ENCODE peak calls at places on chromosomes 6 and 20, in nine cellular contexts. E, O, H, W, B, A, K, P and S are unnamed samples.

GRCh38 chr6:161152904-161153662 is 120.8 kb downstream of the AGPAT4 start:
- DNase-seq in E (peak), O (no peak), H (peak), W (no peak), B (no peak), A (no peak), K (no peak), P (peak), S (peak)

GRCh38 chr6:101605874-101606273 is 212.4 kb downstream of the GRIK2 start:
- DNase-seq in E (peak), O (no peak), H (no peak), W (no peak), B (no peak), A (no peak), K (no peak), P (no peak), S (no peak)

GRCh38 chr6:43817192-43817591 is 47.2 kb downstream of the VEGFA start:
- DNase-seq in E (peak), O (peak), H (peak), W (peak), B (no peak), A (no peak), K (no peak), P (peak), S (peak)

GRCh38 chr6:152089992-152090391 is 282.5 kb downstream of the ESR1 start:
- DNase-seq in E (peak), O (peak), H (no peak), W (no peak), B (no peak), A (no peak), K (no peak), P (no peak), S (no peak)

GRCh38 chr6:39938773-39939381 is 4.6 kb upstream of the MOCS1 start:
- DNase-seq in E (no peak), O (no peak), H (no peak), W (no peak), B (no peak), A (no peak), K (no peak), P (no peak), S (no peak)

GRCh38 chr6:95593025-95593424 is 15.7 kb downstream of the MANEA start:
- DNase-seq in E (no peak), O (no peak), H (no peak), W (no peak), B (no peak), A (no peak), K (no peak), P (no peak), S (no peak)

GRCh38 chr20:3679749-3680700 is 1.8 kb downstream of the ADAM33 start:
- DNase-seq in E (peak), O (peak), H (no peak), W (peak), B (no peak), A (no peak), K (no peak), P (no peak), S (no peak)

GRCh38 chr20:60258255-60258863 is 300.1 kb downstream of the CDH26 start:
- DNase-seq in E (no peak), O (no peak), H (no peak), W (no peak), B (no peak), A (no peak), K (no peak), P (no peak), S (no peak)

GRCh38 chr20:3101737-3102574 is 17.4 kb upstream of the AVP start:
- DNase-seq in E (no peak), O (no peak), H (no peak), W (peak), B (peak), A (no peak), K (peak), P (peak), S (no peak)

GRCh38 chr6:64270083-64270482 is 634.5 kb downstream of the PHF3 start:
- DNase-seq in E (peak), O (no peak), H (no peak), W (no peak), B (no peak), A (no peak), K (no peak), P (no peak), S (no peak)

GRCh38 chr6:142014515-142014914 is 118.2 kb upstream of the GJE1 start:
- DNase-seq in E (peak), O (peak), H (peak), W (no peak), B (no peak), A (no peak), K (no peak), P (no peak), S (no peak)

GRCh38 chr20:51985013-51985415 is 182.7 kb upstream of the SALL4 start:
- DNase-seq in E (peak), O (peak), H (peak), W (no peak), B (no peak), A (no peak), K (no peak), P (no peak), S (no peak)

DNA sequence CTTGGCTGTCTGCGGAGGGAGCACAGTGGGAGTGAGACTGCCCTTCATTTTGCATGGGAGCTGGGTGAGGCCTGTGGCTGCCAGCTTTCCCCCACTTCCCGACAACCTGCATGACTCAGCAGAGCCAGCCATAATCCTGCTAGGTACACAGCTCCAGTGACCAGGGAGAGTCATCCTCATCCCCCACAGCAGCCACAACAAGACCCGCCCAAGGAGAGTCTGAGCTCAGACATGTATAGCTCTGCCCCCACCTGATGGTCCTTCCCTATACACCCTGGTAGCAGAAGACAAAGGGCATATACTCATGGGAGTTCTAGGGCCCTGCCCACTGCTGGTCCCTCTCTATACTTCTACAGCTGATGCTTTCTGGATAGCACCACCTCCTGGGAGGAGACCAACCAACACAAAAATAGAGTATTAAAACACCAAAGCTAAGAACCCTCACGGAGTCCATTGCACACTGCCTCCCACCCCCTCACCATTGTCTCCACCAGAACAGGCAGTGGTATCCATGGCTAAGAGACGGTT is 29.3 kb upstream of the TPD52L1 start:
- DNase-seq in E (peak), O (peak), H (no peak), W (no peak), B (no peak), A (no peak), K (no peak), P (no peak), S (no peak)
- TF ChIP-seq CTCF in E (no peak), O (no peak), H (no peak), W (no peak), B (no peak), A (no peak), K (no peak), P (no peak), S (no peak)

DNA sequence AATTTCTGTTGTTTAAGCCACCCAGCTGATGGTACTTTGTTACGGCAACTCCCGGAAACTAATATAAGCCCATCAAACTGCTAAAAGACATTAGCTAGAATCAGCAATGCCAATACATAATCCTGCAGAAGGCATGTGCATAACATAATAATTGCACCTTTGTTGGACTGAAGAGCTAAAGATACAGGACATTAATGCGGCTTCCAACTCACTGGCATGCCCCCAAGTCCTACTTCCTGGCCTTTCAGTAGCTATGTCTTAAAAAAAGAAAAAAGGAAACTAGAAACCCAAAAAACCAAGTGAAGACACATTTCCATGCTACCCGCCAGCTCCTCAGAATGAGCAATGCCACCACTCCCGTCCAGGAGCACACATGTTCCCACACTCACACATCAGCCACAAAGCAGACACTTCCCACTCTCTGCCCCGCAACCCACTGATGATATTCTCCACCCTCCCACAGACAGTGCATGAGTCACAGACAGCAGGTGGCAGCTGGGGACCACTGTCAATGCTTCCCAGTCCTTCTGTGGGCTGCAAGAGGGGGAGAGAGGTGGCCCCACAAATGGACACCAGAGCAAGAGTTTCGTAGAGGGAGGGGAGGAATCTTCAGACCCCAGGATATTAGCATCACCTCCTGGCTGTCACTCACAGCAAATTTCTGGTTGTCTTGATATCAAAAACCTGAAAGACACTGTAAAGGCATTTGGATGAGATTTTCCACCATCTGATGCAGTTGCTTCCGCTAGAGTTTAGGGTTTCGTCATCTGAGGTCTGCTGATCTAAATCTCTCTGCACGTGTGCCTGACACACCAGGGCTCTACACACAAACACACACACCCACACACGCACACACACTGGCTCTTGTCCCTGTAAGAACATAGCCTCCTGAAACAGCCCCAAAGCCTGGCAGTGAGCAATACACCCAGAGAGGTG is 32.8 kb downstream of the GFOD1 start:
- DNase-seq in E (peak), O (peak), H (no peak), W (peak), B (peak), A (no peak), K (peak), P (peak), S (peak)
- TF ChIP-seq CTCF in E (no peak), O (no peak), H (no peak), W (no peak), B (peak), A (no peak), K (peak), P (no peak), S (peak)

GRCh38 chr20:49422176-49422575 is 60.3 kb downstream of the KCNB1 start:
- DNase-seq in E (no peak), O (no peak), H (no peak), W (no peak), B (no peak), A (no peak), K (no peak), P (no peak), S (no peak)

GRCh38 chr20:49418832-49419231 is 63.6 kb downstream of the KCNB1 start:
- DNase-seq in E (no peak), O (no peak), H (no peak), W (no peak), B (no peak), A (no peak), K (no peak), P (no peak), S (no peak)

GRCh38 chr20:49419785-49420184 is 62.7 kb downstream of the KCNB1 start:
- DNase-seq in E (no peak), O (no peak), H (no peak), W (no peak), B (no peak), A (no peak), K (no peak), P (no peak), S (no peak)

GRCh38 chr20:49420292-49420691 is 62.2 kb downstream of the KCNB1 start:
- DNase-seq in E (no peak), O (peak), H (no peak), W (peak), B (no peak), A (no peak), K (no peak), P (no peak), S (no peak)

DNA sequence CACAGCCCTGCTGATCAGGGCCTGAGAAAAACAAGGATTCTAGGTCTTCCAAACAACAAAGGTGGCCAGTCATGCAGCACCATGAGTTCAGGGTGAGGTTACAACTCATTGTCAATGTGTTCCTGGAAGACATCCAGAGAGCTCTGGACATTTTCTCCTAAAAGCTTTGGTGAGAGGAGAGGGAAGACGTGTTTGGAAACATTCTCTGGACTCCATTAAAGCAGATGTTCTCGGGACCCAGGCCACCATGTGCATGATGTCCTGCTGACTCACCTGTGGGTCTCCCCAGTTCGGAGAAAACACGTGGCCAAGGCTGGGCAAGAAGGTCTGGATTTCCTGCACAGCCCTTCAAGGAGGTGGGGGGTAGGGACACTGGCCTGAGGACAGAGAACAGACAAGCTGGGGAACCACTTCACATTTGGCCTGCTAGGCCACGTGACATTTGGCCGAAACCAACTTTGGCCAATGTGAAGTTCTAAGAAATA is 61.6 kb downstream of the KCNB1 start:
- DNase-seq in E (peak), O (peak), H (no peak), W (peak), B (no peak), A (no peak), K (no peak), P (no peak), S (no peak)
- TF ChIP-seq CTCF in E (no peak), O (no peak), H (no peak), W (no peak), B (no peak), A (no peak), K (no peak), P (no peak), S (no peak)

GRCh38 chr20:37915800-37916570 is 13.1 kb downstream of the VSTM2L start:
- DNase-seq in E (no peak), O (no peak), H (no peak), W (no peak), B (no peak), A (no peak), K (no peak), P (no peak), S (no peak)
- TF ChIP-seq CTCF in E (peak), O (no peak), H (no peak), W (no peak), B (no peak), A (no peak), K (no peak), P (no peak), S (no peak)

GRCh38 chr6:73182021-73182607 is 43.2 kb downstream of the KHDC1L start:
- DNase-seq in E (no peak), O (no peak), H (no peak), W (no peak), B (no peak), A (no peak), K (no peak), P (no peak), S (no peak)
- TF ChIP-seq CTCF in E (no peak), O (no peak), H (no peak), W (no peak), B (no peak), A (no peak), K (no peak), P (no peak), S (no peak)

GRCh38 chr6:45504947-45505346 is 127.2 kb upstream of the SUPT3H start:
- DNase-seq in E (peak), O (peak), H (no peak), W (no peak), B (no peak), A (no peak), K (no peak), P (no peak), S (no peak)

GRCh38 chr6:45502446-45502845 is 124.7 kb upstream of the SUPT3H start:
- DNase-seq in E (no peak), O (no peak), H (no peak), W (no peak), B (no peak), A (no peak), K (no peak), P (no peak), S (no peak)

GRCh38 chr6:45505470-45505869 is 127.7 kb upstream of the SUPT3H start:
- DNase-seq in E (no peak), O (no peak), H (no peak), W (no peak), B (no peak), A (no peak), K (no peak), P (no peak), S (no peak)

GRCh38 chr6:45498620-45499019 is 120.9 kb upstream of the SUPT3H start:
- DNase-seq in E (no peak), O (no peak), H (no peak), W (no peak), B (no peak), A (no peak), K (no peak), P (no peak), S (no peak)

GRCh38 chr6:45500924-45501816 is 123.4 kb upstream of the SUPT3H start:
- DNase-seq in E (no peak), O (peak), H (peak), W (no peak), B (no peak), A (no peak), K (no peak), P (no peak), S (peak)
- TF ChIP-seq CTCF in E (peak), O (peak), H (peak), W (no peak), B (no peak), A (peak), K (peak), P (no peak), S (peak)

GRCh38 chr20:49544535-49544934 is 23.4 kb downstream of the PTGIS start:
- DNase-seq in E (no peak), O (no peak), H (no peak), W (no peak), B (no peak), A (no peak), K (no peak), P (no peak), S (no peak)

GRCh38 chr20:49548371-49548947 is 19.5 kb downstream of the PTGIS start:
- DNase-seq in E (no peak), O (no peak), H (no peak), W (no peak), B (no peak), A (no peak), K (no peak), P (no peak), S (no peak)

GRCh38 chr20:49543858-49544437 is 24.0 kb downstream of the PTGIS start:
- DNase-seq in E (no peak), O (no peak), H (no peak), W (no peak), B (no peak), A (no peak), K (no peak), P (no peak), S (no peak)

GRCh38 chr20:49543071-49543857 is 24.7 kb downstream of the PTGIS start:
- DNase-seq in E (no peak), O (no peak), H (no peak), W (no peak), B (no peak), A (no peak), K (no peak), P (no peak), S (no peak)

GRCh38 chr20:49545572-49545971 is 22.4 kb downstream of the PTGIS start:
- DNase-seq in E (no peak), O (no peak), H (peak), W (no peak), B (no peak), A (no peak), K (no peak), P (no peak), S (no peak)
- TF ChIP-seq CTCF in E (peak), O (peak), H (no peak), W (no peak), B (no peak), A (no peak), K (no peak), P (peak), S (no peak)